ENCODE peak calls at places on chromosomes 16 and 17, in five cellular contexts. R is dorsolateral prefrontal cortex; L is fibroblast of lung; S is CD8-positive, alpha-beta T cell; A is A673. T is an unnamed sample.

GRCh38 chr16:48720266-48720665 is 110.3 kb upstream of the N4BP1 start:
- DNase-seq in A (peak), S (no peak), R (no peak), L (no peak), T (no peak)

GRCh38 chr16:11562411-11562810 is 24.3 kb downstream of the LITAF start:
- DNase-seq in L (no peak), A (no peak), R (no peak), S (no peak), T (no peak)

GRCh38 chr17:32693135-32693897 is 183.6 kb downstream of the MYO1D start:
- DNase-seq in A (no peak), S (no peak), R (no peak), L (no peak), T (no peak)

GRCh38 chr16:84643180-84643583 is 5.1 kb upstream of the KLHL36 start:
- DNase-seq in L (peak), S (no peak), A (no peak), R (no peak), T (peak)

GRCh38 chr16:77387810-77388209 is 47.0 kb downstream of the ADAMTS18 start:
- DNase-seq in R (no peak), L (no peak), A (no peak), S (no peak), T (no peak)

GRCh38 chr17:79188048-79188447 is 113.4 kb downstream of the ENGASE start:
- DNase-seq in R (peak), S (no peak), L (no peak), A (peak), T (peak)

GRCh38 chr16:89721644-89722391 is 481 bp downstream of the ZNF276 start:
- DNase-seq in S (peak), L (peak), R (no peak), A (peak), T (peak)

GRCh38 chr16:3028716-3029319 is 5.0 kb downstream of the THOC6 start:
- DNase-seq in A (no peak), L (no peak), S (no peak), R (no peak), T (no peak)

GRCh38 chr16:24858219-24859041 is 12.7 kb downstream of the SLC5A11 start:
- DNase-seq in L (peak), S (peak), A (peak), R (no peak), T (peak)

GRCh38 chr16:83666449-83666848 is 141.3 kb upstream of the HSBP1 start:
- DNase-seq in R (no peak), A (no peak), S (no peak), L (no peak), T (no peak)

GRCh38 chr17:50198026-50198669 is 3.3 kb downstream of the COL1A1 start:
- DNase-seq in R (no peak), A (peak), S (peak), L (peak), T (peak)

GRCh38 chr16:53257001-53257400 is 177.3 kb upstream of the RBL2 start:
- DNase-seq in L (peak), S (no peak), R (no peak), A (no peak), T (peak)

GRCh38 chr17:81537343-81537855 is 9.2 kb downstream of the FSCN2 start:
- DNase-seq in R (peak), L (no peak), S (peak), A (no peak), T (no peak)

GRCh38 chr17:4594406-4595349 is 10.3 kb downstream of the SMTNL2 start:
- DNase-seq in A (no peak), L (no peak), R (no peak), S (peak), T (no peak)

GRCh38 chr17:72056155-72056554 is 64.7 kb upstream of the SOX9 start:
- DNase-seq in L (no peak), A (no peak), R (no peak), S (no peak), T (no peak)

GRCh38 chr17:4478318-4478830 is 20.3 kb upstream of the SPNS2 start:
- DNase-seq in A (no peak), L (no peak), S (no peak), R (no peak), T (no peak)

GRCh38 chr16:11138769-11139623 is 117.0 kb downstream of the SOCS1 start:
- DNase-seq in S (no peak), R (no peak), L (no peak), A (peak), T (peak)

GRCh38 chr16:58022601-58023371 is 2.8 kb upstream of the MMP15 start:
- DNase-seq in A (peak), R (peak), L (peak), S (no peak), T (peak)
- H3K4me3 ChIP-seq in A (no peak), R (no peak), L (peak), S (no peak), T (no peak)

DNA sequence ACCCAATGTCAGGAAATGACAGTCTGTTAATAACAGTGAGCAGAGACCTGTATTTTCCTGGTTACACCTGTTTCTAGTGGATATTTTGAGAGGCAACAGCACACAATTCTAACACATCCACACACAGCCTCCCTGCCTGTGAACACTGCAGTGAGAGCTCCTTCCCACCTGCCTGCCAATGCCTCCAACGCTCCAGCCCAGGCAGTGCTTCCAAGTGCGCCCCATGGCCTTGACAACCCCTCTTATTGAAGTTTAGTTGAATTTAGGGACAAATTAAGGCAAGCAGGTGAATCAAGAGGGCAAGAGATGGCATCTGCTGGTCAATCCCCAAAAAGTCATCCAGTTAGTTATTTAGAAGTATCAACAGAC is 4.7 kb upstream of the MXRA7 start:
- DNase-seq in A (no peak), L (no peak), S (no peak), R (no peak), T (no peak)
- H3K4me3 ChIP-seq in A (no peak), L (no peak), S (peak), R (no peak), T (no peak)

GRCh38 chr17:40107266-40107980 is 7.0 kb upstream of the NR1D1 start:
- DNase-seq in A (no peak), R (no peak), S (no peak), L (no peak), T (no peak)
- H3K4me3 ChIP-seq in A (no peak), R (peak), S (peak), L (no peak), T (no peak)

GRCh38 chr17:1762906-1763829 is 1.3 kb downstream of the SERPINF1 start:
- DNase-seq in A (peak), S (peak), L (peak), R (no peak), T (peak)
- H3K4me3 ChIP-seq in A (peak), S (no peak), L (peak), R (peak), T (peak)